ENCODE peak calls at places on chromosome X, in six cellular contexts. B, Z, S, K, H and V are unnamed samples.
A peak's percentile ranks its signal among the peaks of the same experiment; 100 is the strongest.

GRCh38 chrX:110678591-110678990 is 117.0 kb downstream of the CHRDL1 start:
- DNase-seq in B (no peak), Z (no peak), H (no peak), S (no peak), K (no peak), V (no peak)

GRCh38 chrX:56785442-56785841 is 56.4 kb downstream of the NBDY start:
- DNase-seq in S (no peak), Z (peak; percentile 11), K (no peak), B (no peak), H (no peak), V (no peak)

GRCh38 chrX:130944230-130944629 is 41.2 kb upstream of the ENOX2 start:
- DNase-seq in S (no peak), Z (no peak), K (no peak), B (no peak), H (no peak), V (no peak)

GRCh38 chrX:140439455-140439854 is 65.4 kb downstream of the SOX3 start:
- DNase-seq in Z (peak; percentile 25), K (no peak), B (no peak), H (peak; percentile 49), S (no peak), V (no peak)

GRCh38 chrX:10089378-10089795 is 67.4 kb upstream of the CLCN4 start:
- DNase-seq in B (no peak), S (no peak), K (no peak), Z (no peak), H (no peak), V (no peak)

GRCh38 chrX:42422961-42423360 is 355.0 kb downstream of the PPP1R2C start:
- DNase-seq in B (no peak), Z (no peak), S (no peak), H (no peak), K (no peak), V (no peak)

GRCh38 chrX:72495041-72495440 is 77.6 kb downstream of the HDAC8 start:
- DNase-seq in H (no peak), S (no peak), B (no peak), Z (no peak), K (peak; percentile 3), V (no peak)

GRCh38 chrX:70132877-70133302 is 357 bp upstream of the IGBP1 start:
- DNase-seq in K (no peak), Z (no peak), B (no peak), H (no peak), S (no peak), V (no peak)

GRCh38 chrX:132435222-132435621 is 53.6 kb downstream of the MBNL3 start:
- DNase-seq in Z (no peak), K (peak; percentile 25), B (no peak), H (no peak), S (no peak), V (no peak)

GRCh38 chrX:111199505-111199904 is 70.8 kb downstream of the CAPN6 start:
- DNase-seq in K (no peak), Z (no peak), H (no peak), B (no peak), S (no peak), V (no peak)

GRCh38 chrX:136030357-136031225 is 45.4 kb downstream of the SLC9A6 start:
- DNase-seq in H (no peak), S (no peak), Z (no peak), B (no peak), K (peak; percentile 78), V (peak; percentile 76)

GRCh38 chrX:41935827-41936226 is 12.5 kb upstream of the CASK start:
- DNase-seq in S (no peak), B (no peak), K (no peak), H (peak; percentile 26), Z (no peak), V (no peak)

GRCh38 chrX:115147220-115147619 is 42.0 kb upstream of the RBMXL3 start:
- DNase-seq in S (no peak), H (no peak), Z (no peak), K (peak; percentile 42), B (no peak), V (no peak)

GRCh38 chrX:76148011-76148665 is 24.7 kb upstream of the PBDC1 start:
- DNase-seq in Z (no peak), H (no peak), S (no peak), K (peak; percentile 10), B (peak; percentile 18), V (no peak)

GRCh38 chrX:49172280-49172780 is 632 bp downstream of the PLP2 start:
- DNase-seq in H (peak; percentile 69), B (peak; percentile 72), S (no peak), K (peak; percentile 60), Z (peak; percentile 89), V (peak; percentile 74)

GRCh38 chrX:108225456-108225730 is 133.8 kb downstream of the ATG4A start:
- DNase-seq in S (no peak), K (no peak), B (no peak), Z (no peak), H (no peak), V (no peak)

GRCh38 chrX:49106930-49107329 is 16.6 kb downstream of the GPKOW start:
- DNase-seq in H (peak; percentile 38), S (no peak), Z (peak; percentile 33), K (peak; percentile 46), B (no peak), V (no peak)

GRCh38 chrX:148872881-148873280 is 372.5 kb downstream of the AFF2 start:
- DNase-seq in B (no peak), S (no peak), H (no peak), Z (no peak), K (no peak), V (no peak)

GRCh38 chrX:108123591-108124366 is 32.2 kb downstream of the ATG4A start:
- DNase-seq in S (no peak), B (no peak), K (no peak), H (no peak), Z (no peak), V (no peak)

GRCh38 chrX:24760601-24761000 is 66.9 kb downstream of the POLA1 start:
- DNase-seq in K (peak; percentile 26), H (no peak), B (no peak), Z (no peak), S (no peak), V (no peak)

GRCh38 chrX:43556207-43556606 is 99.9 kb upstream of the MAOA start:
- DNase-seq in Z (peak; percentile 61), H (no peak), S (no peak), K (no peak), B (no peak), V (no peak)

GRCh38 chrX:136768469-136769084 is 12.2 kb downstream of the ARHGEF6 start:
- DNase-seq in B (peak; percentile 33), K (peak; percentile 92), S (no peak), Z (peak; percentile 53), H (peak; percentile 15), V (peak; percentile 83)

GRCh38 chrX:74835566-74835965 is 89.7 kb downstream of the NEXMIF start:
- DNase-seq in H (peak; percentile 3), B (no peak), Z (no peak), K (no peak), S (no peak), V (no peak)

GRCh38 chrX:84737471-84737871 is 235.2 kb upstream of the HDX start:
- DNase-seq in H (no peak), Z (no peak), S (no peak), B (peak; percentile 20), K (peak; percentile 71), V (peak; percentile 51)

GRCh38 chrX:94914235-94914634 is 1240.2 kb downstream of the FAM133A start:
- DNase-seq in S (no peak), K (no peak), Z (peak; percentile 52), H (no peak), B (no peak), V (no peak)

GRCh38 chrX:8728932-8729331 is 3.0 kb downstream of the ANOS1 start:
- DNase-seq in B (no peak), S (no peak), Z (peak; percentile 54), H (no peak), K (no peak), V (no peak)

GRCh38 chrX:115324194-115324593 is 34.7 kb downstream of the LUZP4 start:
- DNase-seq in S (no peak), K (peak; percentile 65), H (peak; percentile 51), Z (peak; percentile 32), B (no peak), V (peak; percentile 76)

GRCh38 chrX:110600745-110601310 is 194.8 kb downstream of the CHRDL1 start:
- DNase-seq in K (no peak), H (no peak), B (no peak), S (no peak), Z (no peak), V (no peak)

GRCh38 chrX:68903111-68903510 is 74.3 kb downstream of the EFNB1 start:
- DNase-seq in Z (no peak), S (no peak), K (no peak), H (no peak), B (no peak), V (no peak)

GRCh38 chrX:141936080-141936479 is 32.4 kb downstream of the MAGEC1 start:
- DNase-seq in S (no peak), H (no peak), Z (no peak), K (peak; percentile 25), B (no peak), V (no peak)

GRCh38 chrX:44747317-44747716 is 96.5 kb upstream of the DUSP21 start:
- DNase-seq in S (no peak), Z (no peak), K (no peak), B (no peak), H (no peak), V (no peak)

GRCh38 chrX:112247714-112248113 is 165.1 kb upstream of the TRPC5 start:
- DNase-seq in K (no peak), B (no peak), S (no peak), Z (no peak), H (no peak), V (no peak)

GRCh38 chrX:9737363-9737762 is 28.3 kb downstream of the GPR143 start:
- DNase-seq in B (no peak), H (no peak), S (no peak), Z (no peak), K (no peak), V (no peak)

GRCh38 chrX:79170632-79171031 is 26.1 kb downstream of the GPR174 start:
- DNase-seq in K (no peak), H (no peak), B (no peak), S (no peak), Z (no peak), V (no peak)

GRCh38 chrX:134990475-134991473 is at the start of gene SMIM10:
- DNase-seq in Z (peak; percentile 57), K (peak; percentile 83), H (peak; percentile 72), S (no peak), B (peak; percentile 89), V (peak; percentile 93)

GRCh38 chrX:37752941-37753340 is 26.9 kb upstream of the CYBB start:
- DNase-seq in S (no peak), H (no peak), Z (no peak), K (no peak), B (no peak), V (no peak)
- H3K4me1 ChIP-seq in S (no peaks in the 10 kb centered on the region), H (no peaks in the 10 kb centered on the region), Z (no peaks in the 10 kb centered on the region), K (no peaks in the 10 kb centered on the region), B (no peaks in the 10 kb centered on the region), V (no peaks in the 10 kb centered on the region)

GRCh38 chrX:19748898-19749680 is 138.3 kb downstream of the SH3KBP1 start:
- DNase-seq in B (no peak), H (no peak), Z (no peak), K (no peak), S (no peak), V (no peak)
- H3K4me1 ChIP-seq in B (no peaks in the 10 kb centered on the region), H (no peaks in the 10 kb centered on the region), Z (peaks cover 3% of the 10 kb centered on the region), K (no peaks in the 10 kb centered on the region), S (no peaks in the 10 kb centered on the region), V (no peaks in the 10 kb centered on the region)

GRCh38 chrX:46838482-46838857 is 1.6 kb downstream of the RP2 start:
- DNase-seq in K (peak; percentile 44), S (no peak), B (no peak), Z (no peak), H (no peak), V (no peak)
- H3K4me1 ChIP-seq in K (no peaks in the 10 kb centered on the region), S (no peaks in the 10 kb centered on the region), B (no peaks in the 10 kb centered on the region), Z (peaks cover 17% of the 10 kb centered on the region), H (no peaks in the 10 kb centered on the region), V (no peaks in the 10 kb centered on the region)

GRCh38 chrX:97332963-97333362 is 449.3 kb downstream of the RPA4 start:
- DNase-seq in Z (no peak), H (no peak), S (no peak), K (no peak), B (no peak), V (no peak)
- H3K4me1 ChIP-seq in Z (no peaks in the 10 kb centered on the region), H (no peaks in the 10 kb centered on the region), S (no peaks in the 10 kb centered on the region), K (no peaks in the 10 kb centered on the region), B (no peaks in the 10 kb centered on the region), V (no peaks in the 10 kb centered on the region)